ENCODE peak calls at places on chromosomes 2 and 18, in six cellular contexts. S is thoracic aorta; U is T-helper 1 cell; P is CD4-positive, alpha-beta memory T cell; R is heart left ventricle; F is activated T-cell treated with anti-CD3 and anti-CD28 coated beads for 1 hour. J is an unnamed sample.
A peak's percentile ranks its signal among the peaks of the same experiment; 100 is the strongest.

GRCh38 chr18:61581578-61582204 is 248.5 kb downstream of the CDH20 start:
- DNase-seq in S (no peak), U (peak; percentile 22), P (peak; percentile 50), R (peak; percentile 73), F (peak; percentile 52), J (peak; percentile 2)

GRCh38 chr2:65329551-65329950 is 101.9 kb downstream of the ACTR2 start:
- DNase-seq in S (no peak), U (no peak), P (no peak), R (no peak), F (no peak), J (no peak)

GRCh38 chr18:35889677-35890076 is 82.8 kb upstream of the RMP24 start:
- DNase-seq in S (no peak), U (no peak), P (no peak), R (no peak), F (no peak), J (no peak)

GRCh38 chr2:165357758-165358157 is 111.7 kb upstream of the CSRNP3 start:
- DNase-seq in S (no peak), U (no peak), P (no peak), R (no peak), F (no peak), J (no peak)

GRCh38 chr2:236956641-236957040 is 129.0 kb upstream of the COPS8 start:
- DNase-seq in S (no peak), U (no peak), P (no peak), R (no peak), F (no peak), J (no peak)

GRCh38 chr2:239288951-239289481 is 111.8 kb downstream of the HDAC4 start:
- DNase-seq in S (no peak), U (no peak), P (peak; percentile 76), R (no peak), F (no peak), J (no peak)

GRCh38 chr2:200742426-200742825 is 69.3 kb upstream of the BZW1 start:
- DNase-seq in S (no peak), U (no peak), P (no peak), R (peak; percentile 69), F (no peak), J (no peak)

GRCh38 chr18:61993831-61994230 is 101.0 kb upstream of the RNF152 start:
- DNase-seq in S (no peak), U (no peak), P (no peak), R (no peak), F (no peak), J (no peak)

GRCh38 chr2:129376404-129377077 is 602.9 kb upstream of the RAB6C start:
- DNase-seq in S (no peak), U (no peak), P (no peak), R (no peak), F (no peak), J (no peak)

GRCh38 chr2:200864206-200864976 is at the start of gene CLK1:
- DNase-seq in S (peak; percentile 86), U (peak; percentile 89), P (peak; percentile 94), R (peak; percentile 98), F (peak; percentile 94), J (peak; percentile 94)

GRCh38 chr2:43021791-43022500 is 204.5 kb downstream of the ZFP36L2 start:
- DNase-seq in S (no peak), U (no peak), P (no peak), R (no peak), F (no peak), J (peak; percentile 25)

GRCh38 chr2:156619021-156619539 is 182.9 kb downstream of the GPD2 start:
- DNase-seq in S (no peak), U (no peak), P (no peak), R (no peak), F (no peak), J (no peak)

J was measured in substantia nigra.